ENCODE peak calls at places on chromosomes 7 and 10, in eight cellular contexts. M is colonic mucosa, N is astrocyte, U is WTC11, J is psoas muscle, V is heart left ventricle, K is vagina, O is choroid plexus epithelial cell. E is an unnamed sample.

GRCh38 chr7:30091431-30092386 is 43.1 kb upstream of the MTURN start:
- DNase-seq in K (no peak), J (no peak), M (no peak), V (no peak), N (peak; percentile 88), U (no peak), O (peak; percentile 65), E (peak; percentile 77)

GRCh38 chr7:101594790-101595189 is 34.3 kb downstream of the MYL10 start:
- DNase-seq in J (no peak), K (no peak), M (no peak), N (no peak), V (no peak), U (no peak), O (no peak), E (no peak)

GRCh38 chr10:85641479-85641967 is 725.1 kb downstream of the GRID1 start:
- DNase-seq in K (no peak), V (no peak), N (peak; percentile 53), M (no peak), O (peak; percentile 48), U (no peak), J (no peak), E (no peak)

GRCh38 chr10:3825862-3826351 is 40.9 kb upstream of the KLF6 start:
- DNase-seq in U (no peak), M (no peak), N (no peak), V (peak; percentile 59), K (no peak), J (peak; percentile 59), O (no peak), E (peak; percentile 67)

GRCh38 chr7:64877714-64878610 is 25.1 kb upstream of the ZNF273 start:
- DNase-seq in V (peak; percentile 12), N (no peak), U (no peak), O (no peak), K (peak; percentile 72), J (no peak), M (peak; percentile 7), E (no peak)

GRCh38 chr10:121167534-121168243 is 316.5 kb downstream of the WDR11 start:
- DNase-seq in K (no peak), U (no peak), O (no peak), N (peak; percentile 14), M (peak; percentile 34), V (no peak), J (no peak), E (no peak)

GRCh38 chr10:132700168-132701098 is 85.5 kb downstream of the NKX6-2 start:
- DNase-seq in U (no peak), N (peak; percentile 33), J (no peak), K (no peak), O (peak; percentile 55), V (no peak), M (peak; percentile 59), E (no peak)

GRCh38 chr10:72093450-72093849 is 5.1 kb upstream of the SPOCK2 start:
- DNase-seq in N (no peak), M (no peak), V (no peak), O (no peak), K (no peak), J (no peak), U (no peak), E (no peak)

GRCh38 chr10:17784701-17785100 is 24.4 kb upstream of the MRC1 start:
- DNase-seq in M (no peak), U (no peak), N (peak; percentile 71), K (no peak), V (no peak), O (peak; percentile 35), J (no peak), E (peak; percentile 49)

GRCh38 chr7:79461660-79462059 is 8.2 kb upstream of the MAGI2 start:
- DNase-seq in K (no peak), N (peak; percentile 68), O (peak; percentile 87), J (no peak), V (no peak), U (no peak), M (no peak), E (peak; percentile 73)

GRCh38 chr7:100613447-100614185 is 1.3 kb downstream of the MOSPD3 start:
- DNase-seq in N (no peak), U (no peak), V (no peak), J (no peak), M (no peak), K (no peak), O (no peak), E (no peak)

GRCh38 chr7:87447251-87447650 is 28.2 kb downstream of the ABCB4 start:
- DNase-seq in M (no peak), U (no peak), N (peak; percentile 56), V (no peak), K (no peak), O (no peak), J (no peak), E (no peak)

GRCh38 chr10:124236818-124237217 is 143.4 kb upstream of the CHST15 start:
- DNase-seq in K (no peak), V (no peak), N (peak; percentile 9), M (no peak), J (no peak), O (no peak), U (no peak), E (no peak)

GRCh38 chr7:55504093-55504859 is 68.0 kb downstream of the VOPP1 start:
- DNase-seq in K (no peak), V (no peak), U (no peak), O (no peak), N (peak; percentile 25), M (no peak), J (no peak), E (peak; percentile 24)

GRCh38 chr7:79096361-79096805 is 357.1 kb downstream of the MAGI2 start:
- DNase-seq in O (no peak), U (no peak), M (no peak), V (no peak), K (no peak), N (peak; percentile 29), J (no peak), E (peak; percentile 88)

GRCh38 chr10:110221721-110222261 is 14.4 kb downstream of the MXI1 start:
- DNase-seq in N (peak; percentile 94), U (peak; percentile 68), M (peak; percentile 54), O (peak; percentile 93), V (peak; percentile 88), J (peak; percentile 79), K (no peak), E (peak; percentile 90)

GRCh38 chr10:114933588-114933987 is 4.4 kb upstream of the TRUB1 start:
- DNase-seq in M (no peak), U (no peak), J (no peak), N (peak; percentile 39), V (no peak), K (no peak), O (peak; percentile 41), E (no peak)

GRCh38 chr7:192035-192649 is at the start of gene FAM20C:
- DNase-seq in U (peak; percentile 54), J (peak; percentile 90), N (peak; percentile 80), K (no peak), V (peak; percentile 92), O (peak; percentile 93), M (peak; percentile 79), E (peak; percentile 60)

GRCh38 chr7:128915271-128915819 is 4.8 kb upstream of the KCP start:
- DNase-seq in J (no peak), U (no peak), K (no peak), V (no peak), O (no peak), N (no peak), M (no peak), E (no peak)

GRCh38 chr7:4845740-4846142 is 16.1 kb downstream of the PAPOLB start:
- DNase-seq in J (no peak), U (peak; percentile 79), N (no peak), V (peak; percentile 56), M (no peak), O (peak; percentile 20), K (no peak), E (no peak)

GRCh38 chr7:11748884-11749283 is 83.1 kb downstream of the THSD7A start:
- DNase-seq in K (no peak), J (no peak), N (no peak), M (no peak), U (no peak), V (no peak), O (peak; percentile 33), E (no peak)
- TF ChIP-seq CTCF in K (no peak), J (no peak), N (no peak), M (no peak), U (no peak), V (no peak), O (peak; percentile 45), E (no peak)

GRCh38 chr10:96395931-96396877 is 37.4 kb upstream of the OPALIN start:
- DNase-seq in M (peak; percentile 53), N (peak; percentile 41), O (peak; percentile 89), K (no peak), J (peak; percentile 56), U (peak; percentile 77), V (peak; percentile 71), E (peak; percentile 52)
- TF ChIP-seq CTCF in M (peak; percentile 89), N (peak; percentile 87), O (peak; percentile 92), K (peak; percentile 51), J (peak; percentile 86), U (peak; percentile 82), V (peak; percentile 84), E (peak; percentile 91)

GRCh38 chr7:26522633-26523032 is 231.0 kb downstream of the SNX10 start:
- DNase-seq in N (no peak), M (no peak), V (no peak), J (no peak), O (no peak), U (no peak), K (no peak), E (no peak)

GRCh38 chr7:26520483-26520882 is 228.8 kb downstream of the SNX10 start:
- DNase-seq in K (no peak), J (no peak), V (no peak), N (no peak), O (no peak), M (no peak), U (no peak), E (no peak)

GRCh38 chr7:26526288-26526587 is 234.6 kb downstream of the SNX10 start:
- DNase-seq in O (no peak), N (no peak), M (no peak), U (no peak), V (no peak), K (no peak), J (no peak), E (no peak)

DNA sequence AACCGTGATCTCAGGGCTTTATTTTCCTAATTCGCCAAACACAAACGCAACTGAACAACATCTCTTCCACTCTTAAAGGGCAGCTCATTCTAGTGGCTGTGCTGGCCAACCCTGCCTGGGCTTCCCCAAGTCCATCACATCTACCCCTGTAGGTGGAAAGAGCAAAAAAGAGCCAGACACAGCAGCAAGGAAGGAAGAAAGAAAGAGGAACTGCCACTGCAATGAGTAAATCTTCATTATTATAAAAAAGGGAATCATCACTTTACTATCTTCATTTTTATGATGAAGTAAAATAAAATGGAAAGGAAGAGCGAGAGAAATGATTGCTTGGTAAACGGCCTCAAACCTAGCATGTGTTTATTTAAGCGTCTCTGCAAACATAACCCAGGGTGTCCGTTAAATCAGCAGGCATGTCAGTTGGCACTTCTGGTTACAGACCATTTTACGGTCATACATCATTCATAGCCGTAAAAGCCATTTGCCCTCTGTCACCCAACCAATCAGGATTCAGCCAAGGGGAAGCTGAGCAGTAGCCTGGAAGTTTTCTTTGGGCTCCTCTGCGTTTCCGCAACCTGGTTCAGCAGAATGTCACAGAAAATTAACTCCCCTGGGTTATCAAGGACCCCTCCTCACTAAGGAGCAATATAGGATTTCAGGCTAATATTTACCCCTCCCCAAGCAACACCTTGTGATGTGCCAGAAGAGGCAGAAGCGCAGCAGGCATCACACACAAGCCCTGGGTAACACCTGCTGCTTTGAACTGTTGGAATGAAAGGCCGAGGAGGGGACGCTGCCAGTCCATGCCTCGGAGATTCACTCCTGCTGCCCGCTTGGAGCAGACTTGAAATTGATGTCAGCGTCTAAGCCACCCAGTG is 234.0 kb downstream of the SNX10 start:
- DNase-seq in V (no peak), J (no peak), O (no peak), K (no peak), M (peak; percentile 53), U (no peak), N (no peak), E (no peak)
- TF ChIP-seq CTCF in V (no peak), J (no peak), O (no peak), K (no peak), M (no peak), U (no peak), N (no peak), E (no peak)

GRCh38 chr10:115941247-115941840 is 331.7 kb downstream of the GFRA1 start:
- DNase-seq in N (no peak), U (no peak), V (no peak), K (no peak), J (no peak), O (no peak), M (no peak), E (no peak)
- TF ChIP-seq CTCF in N (no peak), U (no peak), V (no peak), K (no peak), J (no peak), O (no peak), M (no peak), E (no peak)